ENCODE peak calls at places on chromosomes 3 and 15, in six cellular contexts. P, T, A, H, O and I are unnamed samples.

GRCh38 chr15:74616020-74616939 is 644 bp downstream of the CLK3 start:
- DNase-seq in A (no peak), P (peak; percentile 86), T (peak; percentile 62), H (peak; percentile 85), O (peak; percentile 63), I (no peak)

GRCh38 chr3:41715376-41715775 is 246.5 kb downstream of the ULK4 start:
- DNase-seq in A (no peak), O (no peak), T (no peak), P (no peak), H (no peak), I (no peak)

GRCh38 chr3:14145670-14146380 is 21.0 kb downstream of the TMEM43 start:
- DNase-seq in O (no peak), T (no peak), H (peak; percentile 9), A (no peak), P (no peak), I (no peak)

GRCh38 chr3:77321646-77322045 is 281.7 kb downstream of the ROBO2 start:
- DNase-seq in H (no peak), O (no peak), T (no peak), P (no peak), A (no peak), I (no peak)

GRCh38 chr15:51917493-51917892 is 54.1 kb downstream of the LEO1 start:
- DNase-seq in A (no peak), O (peak; percentile 30), H (no peak), T (peak; percentile 63), P (peak; percentile 52), I (no peak)

GRCh38 chr3:187773963-187774789 is 28.9 kb upstream of the BCL6 start:
- DNase-seq in A (no peak), H (peak; percentile 24), P (no peak), O (no peak), T (no peak), I (no peak)

GRCh38 chr3:48403533-48404439 is 26.1 kb downstream of the PLXNB1 start:
- DNase-seq in H (no peak), T (no peak), O (no peak), A (peak; percentile 29), P (peak; percentile 36), I (no peak)

GRCh38 chr3:34106879-34107278 is 308.4 kb downstream of the PDCD6IP start:
- DNase-seq in A (no peak), O (no peak), P (no peak), H (peak; percentile 54), T (peak; percentile 47), I (no peak)

GRCh38 chr3:184965639-184966430 is 153.9 kb downstream of the VPS8 start:
- DNase-seq in O (no peak), H (no peak), A (no peak), T (no peak), P (no peak), I (no peak)
- TF ChIP-seq CTCF in O (no peak), H (no peak), A (no peak), T (no peak), P (no peak), I (no peak)

GRCh38 chr15:25866874-25867273 is 3.7 kb upstream of the ATP10A start:
- DNase-seq in P (no peak), A (no peak), T (no peak), O (no peak), H (no peak), I (no peak)
- TF ChIP-seq CTCF in P (no peak), A (no peak), T (no peak), O (no peak), H (no peak), I (no peak)

DNA sequence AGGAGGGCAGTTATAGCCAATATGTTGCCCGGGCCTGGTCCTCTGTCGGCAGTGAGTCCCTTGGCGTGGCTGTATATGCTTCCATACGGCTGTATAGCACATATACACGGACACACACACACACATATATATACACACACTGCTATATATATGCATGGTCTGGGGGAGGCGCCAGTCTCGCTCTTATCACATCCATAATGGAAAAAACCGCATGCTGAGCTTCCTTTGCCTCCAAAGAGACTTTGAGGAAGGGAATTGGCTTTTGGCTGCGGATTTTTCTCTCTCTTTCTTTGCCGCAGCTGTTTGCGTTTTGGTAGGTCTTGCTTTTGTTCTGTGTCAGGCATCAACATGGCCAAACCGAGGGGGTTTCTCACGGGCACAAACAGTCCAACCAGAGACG is 11.3 kb upstream of the TMEM115 start:
- DNase-seq in T (peak; percentile 50), P (no peak), A (peak; percentile 71), O (peak; percentile 23), H (no peak), I (no peak)
- TF ChIP-seq CTCF in T (no peak), P (no peak), A (no peak), O (peak; percentile 26), H (no peak), I (peak; percentile 67)

DNA sequence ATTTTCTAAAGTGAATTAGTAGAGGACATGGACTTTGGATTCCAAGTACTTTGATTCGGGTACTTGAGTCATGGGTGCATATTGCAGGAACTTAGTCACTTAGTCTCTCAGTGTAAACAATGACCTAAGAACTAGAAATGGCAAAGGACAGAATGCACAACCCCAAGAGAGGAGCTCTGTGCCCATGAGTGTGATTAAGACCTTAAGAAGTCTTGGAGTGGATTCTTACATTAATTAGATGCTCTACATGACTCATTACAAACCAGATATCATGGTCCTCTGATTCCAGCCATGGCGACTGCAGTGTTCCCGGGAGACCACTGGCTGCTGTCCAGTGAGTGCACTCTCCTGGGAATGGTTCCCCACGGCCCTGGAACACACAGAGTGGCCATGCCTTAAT is 251.5 kb downstream of the GABRG3 start:
- DNase-seq in T (no peak), O (no peak), A (no peak), P (no peak), H (no peak), I (no peak)
- TF ChIP-seq CTCF in T (no peak), O (no peak), A (no peak), P (no peak), H (no peak), I (no peak)

DNA sequence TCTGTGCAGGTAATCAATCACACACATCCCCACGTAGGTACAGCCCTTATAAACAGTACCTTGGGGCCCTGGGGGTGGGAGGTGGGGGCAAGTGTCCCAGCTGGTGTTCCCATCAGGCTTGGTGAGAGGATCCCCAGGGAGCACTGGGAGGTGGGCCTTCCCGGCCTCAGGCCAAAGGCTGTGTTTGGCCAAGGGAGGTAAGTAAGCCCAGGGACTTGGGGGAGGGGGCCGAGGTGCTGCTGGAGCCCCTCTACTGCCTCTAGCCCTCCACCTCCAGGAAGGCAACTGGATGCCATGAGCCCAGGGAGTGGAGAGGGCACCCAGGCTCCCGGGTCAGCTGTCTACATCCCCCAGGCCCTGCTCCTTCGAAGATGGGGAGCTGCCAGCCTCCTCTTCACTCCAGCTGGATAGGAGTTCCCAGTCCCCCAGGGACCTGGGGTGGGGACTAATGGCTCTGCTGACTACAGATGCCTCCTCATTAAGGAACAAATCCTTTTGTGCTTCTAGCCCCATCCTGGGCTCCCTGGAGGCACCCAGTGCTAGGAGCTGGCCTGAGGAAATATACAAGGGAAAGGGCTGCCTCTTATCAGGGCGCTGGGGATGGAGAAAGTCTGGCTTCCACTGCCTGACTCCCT is 33.1 kb downstream of the RNU5B-1 start:
- DNase-seq in T (no peak), O (no peak), H (no peak), A (no peak), P (no peak), I (peak; percentile 79)
- TF ChIP-seq CTCF in T (no peak), O (no peak), H (no peak), A (no peak), P (no peak), I (no peak)

GRCh38 chr3:132522353-132522752 is 74.7 kb upstream of the ACKR4 start:
- DNase-seq in H (no peak), A (no peak), O (no peak), T (no peak), P (no peak), I (no peak)
- TF ChIP-seq CTCF in H (no peak), A (no peak), O (no peak), T (no peak), P (no peak), I (no peak)

DNA sequence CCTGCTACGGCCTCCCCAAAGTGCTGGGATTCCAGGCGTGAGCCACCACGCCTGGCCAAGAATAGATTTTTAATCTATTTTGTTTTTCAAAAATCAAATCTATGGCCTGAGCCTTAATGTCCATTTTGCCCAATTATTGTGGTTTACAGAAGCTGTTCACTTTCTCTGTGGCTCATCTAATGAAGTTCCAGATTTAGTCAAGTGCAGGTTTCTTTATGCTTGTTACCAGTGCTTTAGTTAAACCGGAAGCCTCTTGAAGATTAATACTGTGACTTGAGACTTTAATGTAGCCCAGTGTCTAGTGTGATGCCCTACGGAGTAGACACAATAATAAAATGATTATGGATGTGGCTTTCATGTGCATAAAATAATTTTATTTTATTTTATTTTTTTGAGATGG is 16.5 kb upstream of the EDEM1 start:
- DNase-seq in P (no peak), O (no peak), T (no peak), H (no peak), A (no peak), I (no peak)
- TF ChIP-seq CTCF in P (no peak), O (no peak), T (no peak), H (no peak), A (no peak), I (no peak)

DNA sequence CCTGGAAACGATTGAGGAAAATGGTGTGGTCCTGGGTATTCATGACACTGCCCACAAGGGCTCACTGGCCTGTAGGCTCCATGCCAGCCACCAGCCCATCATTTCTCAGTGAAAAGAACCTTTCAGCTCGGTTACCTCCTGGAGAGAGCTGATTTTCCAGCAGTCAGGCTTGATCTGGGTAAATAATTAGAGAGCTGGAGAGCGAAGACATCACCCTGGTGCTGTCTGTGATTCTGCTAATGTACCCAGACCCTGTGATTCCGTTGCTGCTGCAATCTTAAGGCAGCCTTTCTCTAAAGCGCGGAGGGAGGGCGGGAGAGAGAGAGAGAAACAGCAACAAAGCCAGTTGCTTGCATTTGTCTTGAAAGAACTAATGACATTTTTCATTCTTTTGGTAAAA is 221.9 kb upstream of the TOPAZ1 start:
- DNase-seq in P (no peak), T (no peak), H (no peak), O (no peak), A (no peak), I (no peak)
- TF ChIP-seq CTCF in P (no peak), T (no peak), H (no peak), O (no peak), A (no peak), I (no peak)

GRCh38 chr3:149886957-149887356 is 73.9 kb downstream of the RNF13 start:
- DNase-seq in T (no peak), H (no peak), P (no peak), A (no peak), O (no peak), I (no peak)
- TF ChIP-seq CTCF in T (no peak), H (no peak), P (no peak), A (no peak), O (no peak), I (no peak)

DNA sequence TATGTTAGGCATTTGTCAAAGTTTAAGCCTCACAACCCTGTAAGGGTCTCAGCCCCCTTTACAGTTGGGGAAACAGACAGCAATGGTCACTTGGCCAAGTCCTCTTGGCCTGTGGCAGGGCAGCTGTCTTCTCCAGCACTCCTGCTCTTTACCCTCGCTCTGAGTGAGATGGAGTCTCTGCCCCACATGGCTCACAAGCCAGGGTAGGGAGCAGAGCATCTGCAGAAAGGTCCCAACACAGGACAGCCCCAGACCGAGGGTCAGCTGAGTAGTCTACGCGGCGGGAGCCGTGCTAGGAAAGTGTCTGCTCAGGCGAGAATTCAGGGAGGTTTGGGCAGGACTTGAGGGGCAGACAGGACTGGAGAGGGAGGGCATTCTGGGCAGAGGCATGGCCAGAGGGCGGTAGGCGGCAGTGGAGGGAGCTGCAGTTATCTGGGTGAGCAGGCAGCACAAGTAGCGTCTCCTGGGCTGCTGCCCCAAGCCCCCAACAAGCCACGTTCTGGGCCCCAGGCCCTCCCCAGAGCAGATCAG is 18.3 kb upstream of the LAMP3 start:
- DNase-seq in T (no peak), O (no peak), A (no peak), P (no peak), H (no peak), I (no peak)
- TF ChIP-seq CTCF in T (no peak), O (no peak), A (no peak), P (no peak), H (no peak), I (no peak)